ENCODE peak calls at places on chromosomes 11 and 22, in seven cellular contexts. N is H9, T is IMR-90, R is H1, A is mesendoderm, G is mesenchymal stem cell, V is trophoblast cell. K is an unnamed sample.

GRCh38 chr11:110824912-110825311 is 112.7 kb upstream of the ARHGAP20 start:
- DNase-seq in N (no peak), T (no peak), R (no peak), A (no peak), G (no peak), V (no peak), K (no peak)

GRCh38 chr11:95494856-95495255 is 263.9 kb upstream of the SESN3 start:
- DNase-seq in N (no peak), T (no peak), R (no peak), A (no peak), G (no peak), V (no peak), K (no peak)

GRCh38 chr11:121711900-121712424 is 259.2 kb upstream of the SORL1-AS1 start:
- DNase-seq in N (no peak), T (peak), R (no peak), A (peak), G (no peak), V (no peak), K (no peak)

GRCh38 chr11:76626266-76626665 is 44.3 kb downstream of the LRRC32 start:
- DNase-seq in N (no peak), T (no peak), R (no peak), A (no peak), G (no peak), V (no peak), K (no peak)

GRCh38 chr22:38327805-38328204 is 10.6 kb upstream of the CSNK1E start:
- DNase-seq in N (no peak), T (peak), R (no peak), A (no peak), G (peak), V (no peak), K (no peak)

GRCh38 chr11:113895367-113896155 is 9.0 kb upstream of the HTR3B start:
- DNase-seq in N (peak), T (no peak), R (no peak), A (peak), G (no peak), V (peak), K (no peak)

GRCh38 chr11:118434553-118435232 is 1.6 kb upstream of the KMT2A start:
- DNase-seq in N (peak), T (peak), R (peak), A (peak), G (peak), V (no peak), K (peak)

GRCh38 chr22:19805821-19806212 is 45.2 kb downstream of the TBX1 start:
- DNase-seq in N (peak), T (no peak), R (no peak), A (no peak), G (no peak), V (no peak), K (no peak)

GRCh38 chr22:40588726-40589125 is 47.8 kb downstream of the MRTFA start:
- DNase-seq in N (no peak), T (peak), R (no peak), A (no peak), G (peak), V (peak), K (no peak)

GRCh38 chr11:44753965-44754645 is 27.3 kb downstream of the TSPAN18 start:
- DNase-seq in N (peak), T (no peak), R (no peak), A (no peak), G (no peak), V (no peak), K (no peak)

GRCh38 chr11:2892215-2893020 is 6.8 kb upstream of the CDKN1C start:
- DNase-seq in N (peak), T (peak), R (peak), A (peak), G (peak), V (peak), K (peak)

GRCh38 chr22:41485033-41485432 is 16.1 kb downstream of the ACO2 start:
- DNase-seq in N (no peak), T (no peak), R (no peak), A (no peak), G (no peak), V (no peak), K (no peak)

GRCh38 chr11:22780914-22781593 is 48.5 kb downstream of the SVIP start:
- DNase-seq in N (no peak), T (no peak), R (no peak), A (peak), G (no peak), V (no peak), K (peak)

GRCh38 chr11:61138940-61139339 is 22.3 kb downstream of the VPS37C start:
- DNase-seq in N (no peak), T (peak), R (no peak), A (no peak), G (peak), V (no peak), K (no peak)

GRCh38 chr11:95341246-95341645 is 110.2 kb upstream of the SESN3 start:
- DNase-seq in N (no peak), T (no peak), R (no peak), A (no peak), G (no peak), V (no peak), K (no peak)

GRCh38 chr22:25390297-25391240 is 171.1 kb downstream of the CRYBB2 start:
- DNase-seq in N (no peak), T (no peak), R (no peak), A (no peak), G (no peak), V (no peak), K (no peak)

GRCh38 chr11:72629266-72629665 is 45.0 kb downstream of the PDE2A start:
- DNase-seq in N (no peak), T (no peak), R (no peak), A (no peak), G (peak), V (no peak), K (no peak)

GRCh38 chr11:113106507-113106906 is 145.3 kb downstream of the NCAM1 start:
- DNase-seq in N (no peak), T (peak), R (no peak), A (no peak), G (peak), V (no peak), K (no peak)

GRCh38 chr22:47445212-47445611 is 682.8 kb downstream of the TBC1D22A start:
- DNase-seq in N (no peak), T (no peak), R (no peak), A (no peak), G (no peak), V (no peak), K (no peak)

GRCh38 chr11:40166892-40167291 is 1292.6 kb downstream of the LRRC4C start:
- DNase-seq in N (no peak), T (no peak), R (no peak), A (no peak), G (peak), V (no peak), K (no peak)

GRCh38 chr11:109960831-109961230 is 132.4 kb upstream of the ZC3H12C start:
- DNase-seq in N (no peak), T (peak), R (no peak), A (peak), G (peak), V (peak), K (peak)

GRCh38 chr11:77473001-77473800 is 693 bp downstream of the PAK1 start:
- DNase-seq in N (peak), T (no peak), R (peak), A (peak), G (peak), V (peak), K (peak)

GRCh38 chr22:23356094-23356493 is 175.8 kb downstream of the BCR start:
- DNase-seq in N (no peak), T (no peak), R (no peak), A (no peak), G (no peak), V (no peak), K (no peak)

GRCh38 chr11:117908261-117908895 is 20.8 kb downstream of the TMPRSS13 start:
- DNase-seq in N (no peak), T (no peak), R (no peak), A (no peak), G (no peak), V (peak), K (no peak)

GRCh38 chr11:68266121-68266891 is 5.5 kb downstream of the C11orf24 start:
- DNase-seq in N (peak), T (no peak), R (no peak), A (no peak), G (no peak), V (no peak), K (no peak)

GRCh38 chr11:96755209-96755608 is 365.4 kb downstream of the JRKL start:
- DNase-seq in N (no peak), T (no peak), R (no peak), A (no peak), G (no peak), V (no peak), K (no peak)

GRCh38 chr11:36239636-36240035 is 49.6 kb downstream of the COMMD9 start:
- DNase-seq in N (no peak), T (no peak), R (no peak), A (no peak), G (no peak), V (no peak), K (no peak)

GRCh38 chr11:124718801-124719200 is 20.9 kb upstream of the NRGN start:
- DNase-seq in N (no peak), T (no peak), R (no peak), A (no peak), G (no peak), V (no peak), K (no peak)

GRCh38 chr11:124719534-124719933 is 20.2 kb upstream of the NRGN start:
- DNase-seq in N (no peak), T (no peak), R (no peak), A (no peak), G (no peak), V (no peak), K (no peak)

GRCh38 chr11:124717421-124717785 is 22.3 kb upstream of the NRGN start:
- DNase-seq in N (no peak), T (peak), R (no peak), A (no peak), G (peak), V (no peak), K (no peak)

GRCh38 chr11:124716596-124716995 is 23.1 kb upstream of the NRGN start:
- DNase-seq in N (no peak), T (peak), R (no peak), A (no peak), G (no peak), V (peak), K (no peak)

DNA sequence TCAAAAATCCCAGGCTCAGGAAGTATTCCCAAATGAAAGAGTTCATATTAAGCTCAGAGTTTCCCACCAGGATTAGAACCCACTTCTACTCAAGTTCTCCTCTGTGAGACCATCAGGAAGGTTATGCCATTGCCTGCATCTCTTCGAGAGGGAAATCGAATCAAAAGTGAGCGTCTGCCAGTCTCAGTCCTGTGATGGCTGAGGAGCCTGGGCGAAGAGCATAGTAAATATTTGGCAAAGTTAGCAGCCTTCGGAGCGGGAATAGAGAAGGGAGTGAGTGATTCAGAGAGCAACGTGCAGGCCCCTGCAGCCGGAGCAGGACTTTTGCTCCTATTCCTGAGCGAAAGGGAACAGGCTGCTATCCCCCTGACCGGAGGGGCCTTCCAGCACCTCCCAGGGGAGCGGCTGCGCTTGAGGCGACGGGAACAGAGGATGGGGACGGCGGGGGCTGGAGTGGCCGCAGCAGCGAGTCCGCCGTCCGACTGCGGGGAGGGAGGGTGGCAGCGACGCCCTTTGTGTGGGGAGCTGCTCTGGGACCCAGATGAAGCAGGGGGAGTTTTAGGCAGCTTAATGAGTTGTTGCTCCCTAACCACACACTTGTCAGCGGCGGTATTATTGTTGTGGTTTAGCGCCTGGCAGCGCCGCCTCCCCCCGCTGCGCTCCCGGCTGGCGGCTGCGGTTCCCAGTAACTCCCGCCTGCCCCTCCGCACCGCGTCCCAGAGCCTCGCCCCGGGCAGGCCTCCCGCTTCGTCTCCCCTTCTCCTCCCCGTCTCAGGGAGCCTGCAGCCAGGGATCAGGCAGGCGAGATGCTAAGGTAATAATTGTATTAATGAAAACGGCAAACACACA is 21.7 kb upstream of the NRGN start:
- DNase-seq in N (peak), T (peak), R (peak), A (peak), G (peak), V (no peak), K (peak)
- H3K4ac ChIP-seq in N (no peak), T (no peak), R (no peak), A (no peak), G (no peak), V (no peak), K (no peak)

GRCh38 chr22:33047744-33048143 is 10.4 kb downstream of the SYN3 start:
- DNase-seq in N (no peak), T (no peak), R (no peak), A (no peak), G (no peak), V (no peak), K (no peak)
- H3K4ac ChIP-seq in N (no peak), T (no peak), R (no peak), A (no peak), G (no peak), V (no peak), K (no peak)

GRCh38 chr22:36475341-36475740 is 6.1 kb downstream of the TXN2 start:
- DNase-seq in N (no peak), T (no peak), R (no peak), A (no peak), G (no peak), V (no peak), K (no peak)

GRCh38 chr22:36470162-36470993 is 11.1 kb downstream of the TXN2 start:
- DNase-seq in N (peak), T (peak), R (peak), A (peak), G (peak), V (peak), K (peak)

GRCh38 chr22:36470994-36471331 is 10.5 kb downstream of the TXN2 start:
- DNase-seq in N (no peak), T (peak), R (no peak), A (no peak), G (peak), V (peak), K (no peak)

GRCh38 chr22:36471341-36471821 is 10.1 kb downstream of the TXN2 start:
- DNase-seq in N (no peak), T (peak), R (no peak), A (no peak), G (peak), V (peak), K (no peak)

GRCh38 chr22:36472689-36473088 is 8.8 kb downstream of the TXN2 start:
- DNase-seq in N (no peak), T (no peak), R (no peak), A (no peak), G (no peak), V (no peak), K (no peak)
- H3K4ac ChIP-seq in N (no peak), T (peak), R (no peak), A (no peak), G (no peak), V (no peak), K (no peak)

GRCh38 chr22:36433318-36434231 is 45.8 kb upstream of the MYH9 start:
- DNase-seq in N (no peak), T (no peak), R (no peak), A (no peak), G (no peak), V (no peak), K (no peak)

GRCh38 chr22:36431977-36432376 is 44.2 kb upstream of the MYH9 start:
- DNase-seq in N (no peak), T (no peak), R (no peak), A (no peak), G (no peak), V (no peak), K (no peak)

GRCh38 chr22:36432592-36433317 is 45.0 kb upstream of the MYH9 start:
- DNase-seq in N (no peak), T (no peak), R (no peak), A (peak), G (peak), V (no peak), K (no peak)

GRCh38 chr22:36439481-36440271 is 41.8 kb downstream of the TXN2 start:
- DNase-seq in N (no peak), T (peak), R (no peak), A (peak), G (peak), V (peak), K (no peak)

DNA sequence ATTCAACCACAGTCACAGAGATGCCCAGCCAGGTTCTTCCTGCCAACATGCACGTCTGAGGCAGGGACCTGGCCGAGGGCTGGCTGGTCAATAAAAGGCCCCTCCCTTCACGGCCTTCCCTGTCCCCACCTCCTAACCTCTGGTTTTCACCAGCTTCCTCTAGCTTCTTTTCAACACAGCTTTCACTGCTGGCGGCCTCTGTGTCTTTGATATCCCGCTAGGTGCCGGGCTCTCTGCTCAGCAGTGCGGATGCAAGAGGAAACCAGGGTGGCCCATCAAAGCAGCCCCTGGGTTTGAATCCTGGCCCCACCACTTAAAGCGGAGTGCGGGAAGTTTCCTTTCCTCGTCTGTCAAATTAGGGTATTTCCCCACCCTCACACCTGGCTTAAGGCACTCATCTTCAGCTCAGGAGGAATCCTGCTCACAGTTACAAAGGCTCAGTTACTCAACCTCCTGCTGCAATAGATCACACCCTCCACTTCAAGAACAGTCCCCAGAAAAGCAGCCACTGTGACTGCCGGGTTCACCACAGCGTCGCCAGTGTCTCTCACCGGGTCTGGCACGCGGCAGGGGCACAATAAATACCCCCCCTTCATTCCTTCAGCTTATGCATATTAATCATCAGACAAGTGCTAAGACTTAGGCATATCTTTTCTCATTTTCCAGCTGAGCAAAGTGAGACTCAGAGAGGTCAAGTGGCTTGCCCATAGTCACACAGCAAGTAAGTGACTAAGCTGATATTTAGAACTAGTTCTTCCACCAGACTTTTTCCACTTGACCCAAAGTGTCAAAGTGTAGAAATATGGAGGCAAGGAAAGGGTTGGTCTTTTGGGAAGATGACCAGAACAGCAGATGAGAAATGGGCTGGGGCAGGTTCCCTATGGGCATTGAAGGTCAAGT is 45.7 kb downstream of the TXN2 start:
- DNase-seq in N (peak), T (no peak), R (peak), A (peak), G (peak), V (no peak), K (no peak)
- H3K4ac ChIP-seq in N (no peak), T (peak), R (peak), A (peak), G (peak), V (peak), K (no peak)

DNA sequence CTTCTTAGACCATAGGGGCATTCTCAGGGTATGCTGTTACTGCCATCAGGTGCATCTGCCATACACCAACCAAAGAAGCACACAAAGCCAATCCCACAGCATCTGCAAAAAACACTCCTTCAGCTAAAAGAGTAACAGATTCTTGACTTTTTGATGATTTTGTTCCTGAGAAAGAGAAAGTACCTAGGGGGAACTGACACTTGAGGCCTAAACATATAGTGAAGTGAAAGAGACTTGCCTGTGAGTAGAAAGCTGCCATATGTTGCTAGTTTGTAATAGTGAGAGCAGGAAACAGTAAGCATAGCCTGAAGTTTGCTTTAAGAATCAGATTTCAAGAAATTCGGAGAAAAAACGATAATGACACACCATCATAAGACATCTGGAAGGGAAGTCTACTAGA is 97.9 kb upstream of the CTSC start:
- DNase-seq in N (no peak), T (peak), R (no peak), A (no peak), G (no peak), V (no peak), K (no peak)
- H3K4ac ChIP-seq in N (no peak), T (no peak), R (no peak), A (no peak), G (no peak), V (no peak), K (no peak)

GRCh38 chr11:65396769-65397745 is 10.6 kb downstream of the FRMD8 start:
- DNase-seq in N (no peak), T (no peak), R (no peak), A (no peak), G (no peak), V (no peak), K (no peak)
- H3K4ac ChIP-seq in N (no peak), T (no peak), R (no peak), A (no peak), G (no peak), V (no peak), K (no peak)

DNA sequence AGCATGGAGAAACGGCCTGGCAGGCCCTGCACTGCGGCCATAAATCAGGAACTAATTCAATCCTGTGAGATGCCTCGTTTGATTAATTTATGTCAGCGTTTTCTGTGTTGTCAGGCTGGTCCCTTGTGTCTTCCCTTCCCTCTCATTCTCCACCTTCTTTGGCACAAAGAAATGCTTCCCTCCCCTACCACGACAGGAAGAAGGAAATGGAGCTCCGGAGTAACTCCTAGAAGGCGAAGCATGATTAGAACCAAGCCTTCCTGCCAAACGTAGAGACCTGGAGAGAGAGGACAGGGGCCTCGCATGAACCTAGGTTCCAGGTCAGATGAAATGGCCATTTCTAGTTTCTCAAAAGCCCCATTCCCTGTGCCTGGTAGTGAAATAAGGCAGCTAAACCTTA is 358.3 kb downstream of the OPCML start:
- DNase-seq in N (no peak), T (no peak), R (no peak), A (no peak), G (no peak), V (no peak), K (no peak)
- H3K4ac ChIP-seq in N (no peak), T (no peak), R (no peak), A (no peak), G (no peak), V (no peak), K (no peak)